ENCODE peak calls at places on chromosomes 16 and 17, in nine cellular contexts. One of them, this sample, is unnamed.
A peak's percentile ranks its signal among the peaks of the same experiment; 100 is the strongest.

GRCh38 chr16:49664221-49665215 is 191.4 kb downstream of the ZNF423 start:
- DNase-seq in right lobe of liver: no peak
- DNase-seq in lung: no peak
- DNase-seq in lower lobe of right lung: no peak
- DNase-seq in H9: no peak
- DNase-seq in heart right ventricle: peak; percentile 71
- DNase-seq in ascending aorta: no peak
- DNase-seq in psoas muscle: peak; percentile 70
- DNase-seq in CD8-positive, alpha-beta memory T cell: no peak
- DNase-seq in this sample: peak; percentile 69

GRCh38 chr17:2691965-2692780 is 19.4 kb downstream of the CLUH start:
- DNase-seq in psoas muscle: no peak
- DNase-seq in H9: peak; percentile 79
- DNase-seq in lower lobe of right lung: no peak
- DNase-seq in CD8-positive, alpha-beta memory T cell: no peak
- DNase-seq in ascending aorta: peak; percentile 62
- DNase-seq in right lobe of liver: peak; percentile 23
- DNase-seq in heart right ventricle: no peak
- DNase-seq in lung: no peak
- DNase-seq in this sample: peak; percentile 71

GRCh38 chr16:73228649-73229048 is 180.7 kb upstream of the ZFHX3 start:
- DNase-seq in lower lobe of right lung: no peak
- DNase-seq in right lobe of liver: no peak
- DNase-seq in lung: no peak
- DNase-seq in ascending aorta: no peak
- DNase-seq in heart right ventricle: no peak
- DNase-seq in psoas muscle: no peak
- DNase-seq in H9: no peak
- DNase-seq in CD8-positive, alpha-beta memory T cell: no peak
- DNase-seq in this sample: peak; percentile 27

GRCh38 chr17:81393684-81394376 is 1.4 kb upstream of the BAHCC1 start:
- DNase-seq in ascending aorta: peak; percentile 100
- DNase-seq in heart right ventricle: peak; percentile 100
- DNase-seq in psoas muscle: peak; percentile 100
- DNase-seq in H9: peak; percentile 100
- DNase-seq in CD8-positive, alpha-beta memory T cell: no peak
- DNase-seq in right lobe of liver: peak; percentile 100
- DNase-seq in lung: peak; percentile 100
- DNase-seq in lower lobe of right lung: peak; percentile 100
- DNase-seq in this sample: peak; percentile 100

GRCh38 chr17:78735832-78736525 is 46.1 kb downstream of the CYTH1 start:
- DNase-seq in lung: no peak
- DNase-seq in ascending aorta: no peak
- DNase-seq in right lobe of liver: no peak
- DNase-seq in CD8-positive, alpha-beta memory T cell: peak; percentile 52
- DNase-seq in lower lobe of right lung: no peak
- DNase-seq in H9: no peak
- DNase-seq in psoas muscle: no peak
- DNase-seq in heart right ventricle: no peak
- DNase-seq in this sample: no peak

GRCh38 chr16:77171750-77172635 is 19.0 kb upstream of the MON1B start:
- DNase-seq in lung: no peak
- DNase-seq in ascending aorta: no peak
- DNase-seq in lower lobe of right lung: no peak
- DNase-seq in heart right ventricle: no peak
- DNase-seq in psoas muscle: no peak
- DNase-seq in CD8-positive, alpha-beta memory T cell: peak; percentile 23
- DNase-seq in right lobe of liver: no peak
- DNase-seq in H9: no peak
- DNase-seq in this sample: no peak

GRCh38 chr17:34226011-34226410 is 29.1 kb upstream of the CCL2 start:
- DNase-seq in heart right ventricle: no peak
- DNase-seq in CD8-positive, alpha-beta memory T cell: no peak
- DNase-seq in lung: no peak
- DNase-seq in lower lobe of right lung: no peak
- DNase-seq in psoas muscle: no peak
- DNase-seq in right lobe of liver: no peak
- DNase-seq in ascending aorta: no peak
- DNase-seq in H9: no peak
- DNase-seq in this sample: no peak

GRCh38 chr17:48427598-48427997 is 2.4 kb downstream of the SKAP1 start:
- DNase-seq in CD8-positive, alpha-beta memory T cell: peak; percentile 67
- DNase-seq in lower lobe of right lung: no peak
- DNase-seq in heart right ventricle: no peak
- DNase-seq in psoas muscle: no peak
- DNase-seq in lung: no peak
- DNase-seq in right lobe of liver: no peak
- DNase-seq in H9: no peak
- DNase-seq in ascending aorta: no peak
- DNase-seq in this sample: no peak

GRCh38 chr16:71900336-71900735 is 5.0 kb downstream of the IST1 start:
- DNase-seq in ascending aorta: no peak
- DNase-seq in lower lobe of right lung: no peak
- DNase-seq in right lobe of liver: no peak
- DNase-seq in CD8-positive, alpha-beta memory T cell: no peak
- DNase-seq in lung: no peak
- DNase-seq in psoas muscle: no peak
- DNase-seq in heart right ventricle: no peak
- DNase-seq in H9: no peak
- DNase-seq in this sample: peak; percentile 37

DNA sequence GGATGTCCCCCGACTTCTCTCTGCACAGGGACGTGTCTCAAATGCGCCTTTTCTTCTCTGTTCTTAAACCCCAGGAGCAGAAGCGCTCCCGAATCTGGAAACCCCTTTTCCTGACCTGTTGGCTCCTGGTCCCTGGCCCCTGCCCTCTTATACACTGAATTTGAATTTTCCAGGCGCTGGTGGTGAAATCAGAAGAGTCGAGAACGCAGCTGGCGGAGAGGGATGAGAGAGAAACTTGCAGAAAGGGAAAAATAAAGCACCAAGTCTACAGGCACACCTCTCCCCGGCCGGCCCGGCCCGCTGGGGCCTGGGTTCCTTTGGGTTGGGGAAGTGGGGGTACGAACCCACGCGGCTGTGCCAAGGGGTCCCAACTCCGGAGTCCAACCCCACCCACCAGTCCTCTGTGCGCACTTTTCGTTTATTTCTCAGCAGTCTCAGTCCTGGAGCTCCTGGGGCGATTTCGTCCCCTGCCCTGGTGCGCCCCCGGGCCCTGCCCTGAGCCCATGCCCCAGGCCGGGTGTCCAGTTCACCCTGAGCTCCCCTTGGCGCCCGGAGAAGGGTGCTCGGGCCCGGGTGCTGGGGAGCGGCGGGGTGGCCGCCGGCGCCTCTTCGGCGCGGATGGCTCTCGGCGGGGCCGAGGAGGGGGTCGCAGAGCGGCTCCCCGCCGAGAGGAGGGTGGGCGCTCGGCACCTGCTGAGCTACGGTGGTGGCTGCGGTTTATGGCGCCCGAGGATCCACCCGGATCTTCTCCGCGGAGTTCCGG is 15.5 kb upstream of the CBX8 start:
- DNase-seq in ascending aorta: no peak
- DNase-seq in H9: no peak
- DNase-seq in CD8-positive, alpha-beta memory T cell: no peak
- DNase-seq in heart right ventricle: no peak
- DNase-seq in lower lobe of right lung: no peak
- DNase-seq in psoas muscle: no peak
- DNase-seq in right lobe of liver: no peak
- DNase-seq in lung: no peak
- DNase-seq in this sample: no peak
- H3K4me1 ChIP-seq in ascending aorta: peaks cover 23% of the 10 kb centered on the region
- H3K4me1 ChIP-seq in H9: no peaks in the 10 kb centered on the region
- H3K4me1 ChIP-seq in CD8-positive, alpha-beta memory T cell: peaks cover 34% of the 10 kb centered on the region
- H3K4me1 ChIP-seq in heart right ventricle: peaks cover 45% of the 10 kb centered on the region
- H3K4me1 ChIP-seq in lower lobe of right lung: peaks cover 44% of the 10 kb centered on the region
- H3K4me1 ChIP-seq in psoas muscle: peaks cover 23% of the 10 kb centered on the region
- H3K4me1 ChIP-seq in right lobe of liver: peaks cover 14% of the 10 kb centered on the region
- H3K4me1 ChIP-seq in lung: peaks cover 20% of the 10 kb centered on the region
- H3K4me1 ChIP-seq in this sample: peaks cover 5% of the 10 kb centered on the region

GRCh38 chr17:10631701-10632100 is 25.4 kb downstream of the MYH3 start:
- DNase-seq in CD8-positive, alpha-beta memory T cell: no peak
- DNase-seq in psoas muscle: no peak
- DNase-seq in lung: no peak
- DNase-seq in H9: no peak
- DNase-seq in heart right ventricle: no peak
- DNase-seq in ascending aorta: no peak
- DNase-seq in right lobe of liver: no peak
- DNase-seq in lower lobe of right lung: no peak
- DNase-seq in this sample: no peak
- H3K4me1 ChIP-seq in CD8-positive, alpha-beta memory T cell: no peaks in the 10 kb centered on the region
- H3K4me1 ChIP-seq in psoas muscle: no peaks in the 10 kb centered on the region
- H3K4me1 ChIP-seq in lung: no peaks in the 10 kb centered on the region
- H3K4me1 ChIP-seq in H9: no peaks in the 10 kb centered on the region
- H3K4me1 ChIP-seq in heart right ventricle: no peaks in the 10 kb centered on the region
- H3K4me1 ChIP-seq in ascending aorta: no peaks in the 10 kb centered on the region
- H3K4me1 ChIP-seq in right lobe of liver: no peaks in the 10 kb centered on the region
- H3K4me1 ChIP-seq in lower lobe of right lung: no peaks in the 10 kb centered on the region
- H3K4me1 ChIP-seq in this sample: no peaks in the 10 kb centered on the region

GRCh38 chr17:55641559-55642160 is 81.0 kb downstream of the TMEM100 start:
- DNase-seq in ascending aorta: peak; percentile 70
- DNase-seq in CD8-positive, alpha-beta memory T cell: no peak
- DNase-seq in right lobe of liver: peak; percentile 70
- DNase-seq in heart right ventricle: peak; percentile 48
- DNase-seq in psoas muscle: peak; percentile 72
- DNase-seq in lower lobe of right lung: peak; percentile 68
- DNase-seq in lung: peak; percentile 70
- DNase-seq in H9: peak; percentile 69
- DNase-seq in this sample: peak; percentile 76

GRCh38 chr17:55642741-55643140 is 79.9 kb downstream of the TMEM100 start:
- DNase-seq in right lobe of liver: no peak
- DNase-seq in H9: no peak
- DNase-seq in CD8-positive, alpha-beta memory T cell: no peak
- DNase-seq in psoas muscle: no peak
- DNase-seq in lung: no peak
- DNase-seq in ascending aorta: no peak
- DNase-seq in lower lobe of right lung: no peak
- DNase-seq in heart right ventricle: no peak
- DNase-seq in this sample: no peak

GRCh38 chr17:55645361-55645760 is 77.3 kb downstream of the TMEM100 start:
- DNase-seq in psoas muscle: no peak
- DNase-seq in heart right ventricle: no peak
- DNase-seq in lower lobe of right lung: no peak
- DNase-seq in lung: no peak
- DNase-seq in H9: no peak
- DNase-seq in right lobe of liver: no peak
- DNase-seq in ascending aorta: no peak
- DNase-seq in CD8-positive, alpha-beta memory T cell: no peak
- DNase-seq in this sample: no peak

GRCh38 chr17:55648086-55648485 is 74.6 kb downstream of the TMEM100 start:
- DNase-seq in heart right ventricle: no peak
- DNase-seq in lung: no peak
- DNase-seq in right lobe of liver: no peak
- DNase-seq in psoas muscle: no peak
- DNase-seq in CD8-positive, alpha-beta memory T cell: no peak
- DNase-seq in lower lobe of right lung: no peak
- DNase-seq in H9: no peak
- DNase-seq in ascending aorta: no peak
- DNase-seq in this sample: no peak

GRCh38 chr17:55644346-55644745 is 78.3 kb downstream of the TMEM100 start:
- DNase-seq in H9: no peak
- DNase-seq in lower lobe of right lung: no peak
- DNase-seq in right lobe of liver: no peak
- DNase-seq in ascending aorta: no peak
- DNase-seq in CD8-positive, alpha-beta memory T cell: no peak
- DNase-seq in lung: no peak
- DNase-seq in psoas muscle: no peak
- DNase-seq in heart right ventricle: no peak
- DNase-seq in this sample: no peak
- H3K4me1 ChIP-seq in H9: no peaks in the 10 kb centered on the region
- H3K4me1 ChIP-seq in lower lobe of right lung: peaks cover 7% of the 10 kb centered on the region
- H3K4me1 ChIP-seq in right lobe of liver: peaks cover 6% of the 10 kb centered on the region
- H3K4me1 ChIP-seq in ascending aorta: no peaks in the 10 kb centered on the region
- H3K4me1 ChIP-seq in CD8-positive, alpha-beta memory T cell: no peaks in the 10 kb centered on the region
- H3K4me1 ChIP-seq in lung: no peaks in the 10 kb centered on the region
- H3K4me1 ChIP-seq in psoas muscle: peaks cover 7% of the 10 kb centered on the region
- H3K4me1 ChIP-seq in heart right ventricle: no peaks in the 10 kb centered on the region
- H3K4me1 ChIP-seq in this sample: peaks cover 3% of the 10 kb centered on the region

GRCh38 chr17:17816831-17817551 is 19.8 kb downstream of the SREBF1 start:
- DNase-seq in right lobe of liver: no peak
- DNase-seq in lower lobe of right lung: no peak
- DNase-seq in CD8-positive, alpha-beta memory T cell: no peak
- DNase-seq in ascending aorta: no peak
- DNase-seq in heart right ventricle: no peak
- DNase-seq in lung: no peak
- DNase-seq in H9: no peak
- DNase-seq in psoas muscle: no peak
- DNase-seq in this sample: no peak
- H3K4me1 ChIP-seq in right lobe of liver: peaks cover 49% of the 10 kb centered on the region
- H3K4me1 ChIP-seq in lower lobe of right lung: peaks cover 48% of the 10 kb centered on the region
- H3K4me1 ChIP-seq in CD8-positive, alpha-beta memory T cell: peaks cover 36% of the 10 kb centered on the region
- H3K4me1 ChIP-seq in ascending aorta: peaks cover 3% of the 10 kb centered on the region
- H3K4me1 ChIP-seq in heart right ventricle: peaks cover 64% of the 10 kb centered on the region
- H3K4me1 ChIP-seq in lung: peaks cover 22% of the 10 kb centered on the region
- H3K4me1 ChIP-seq in H9: no peaks in the 10 kb centered on the region
- H3K4me1 ChIP-seq in psoas muscle: peaks cover 70% of the 10 kb centered on the region
- H3K4me1 ChIP-seq in this sample: no peaks in the 10 kb centered on the region

GRCh38 chr17:40547079-40547784 is 18.0 kb downstream of the CCR7 start:
- DNase-seq in lung: peak; percentile 35
- DNase-seq in H9: peak; percentile 35
- DNase-seq in right lobe of liver: peak; percentile 34
- DNase-seq in ascending aorta: peak; percentile 53
- DNase-seq in heart right ventricle: no peak
- DNase-seq in psoas muscle: peak; percentile 44
- DNase-seq in lower lobe of right lung: no peak
- DNase-seq in CD8-positive, alpha-beta memory T cell: peak; percentile 79
- DNase-seq in this sample: peak; percentile 17
- H3K4me1 ChIP-seq in lung: peaks cover 32% of the 10 kb centered on the region
- H3K4me1 ChIP-seq in H9: no peaks in the 10 kb centered on the region
- H3K4me1 ChIP-seq in right lobe of liver: peaks cover 60% of the 10 kb centered on the region
- H3K4me1 ChIP-seq in ascending aorta: peaks cover 4% of the 10 kb centered on the region
- H3K4me1 ChIP-seq in heart right ventricle: peaks cover 54% of the 10 kb centered on the region
- H3K4me1 ChIP-seq in psoas muscle: peaks cover 43% of the 10 kb centered on the region
- H3K4me1 ChIP-seq in lower lobe of right lung: peaks cover 72% of the 10 kb centered on the region
- H3K4me1 ChIP-seq in CD8-positive, alpha-beta memory T cell: peaks cover 92% of the 10 kb centered on the region
- H3K4me1 ChIP-seq in this sample: peaks cover 39% of the 10 kb centered on the region

DNA sequence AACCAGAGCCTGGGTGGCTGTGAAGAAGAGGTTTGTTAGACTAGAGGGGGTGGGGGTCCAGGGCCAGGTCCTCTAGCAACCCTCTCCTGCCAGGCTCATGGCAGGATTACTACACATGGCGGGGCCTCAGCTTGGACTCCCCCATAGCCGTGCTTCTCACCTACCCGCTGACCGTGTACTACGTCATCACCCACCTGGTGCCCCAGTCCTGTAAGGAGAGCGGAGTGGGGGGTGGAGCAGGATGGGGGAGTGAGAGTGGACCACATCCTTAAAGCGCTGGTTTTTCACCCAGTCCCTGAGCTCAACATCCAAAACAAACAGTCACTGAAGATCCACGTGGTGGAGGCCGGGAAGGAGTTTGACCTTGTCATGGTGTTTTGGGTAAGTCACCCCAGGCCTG is 4.2 kb upstream of the CXCL16 start:
- DNase-seq in heart right ventricle: no peak
- DNase-seq in lower lobe of right lung: no peak
- DNase-seq in CD8-positive, alpha-beta memory T cell: no peak
- DNase-seq in lung: no peak
- DNase-seq in ascending aorta: no peak
- DNase-seq in right lobe of liver: no peak
- DNase-seq in psoas muscle: no peak
- DNase-seq in H9: no peak
- DNase-seq in this sample: no peak
- H3K4me1 ChIP-seq in heart right ventricle: peaks cover 20% of the 10 kb centered on the region
- H3K4me1 ChIP-seq in lower lobe of right lung: peaks cover 9% of the 10 kb centered on the region
- H3K4me1 ChIP-seq in CD8-positive, alpha-beta memory T cell: peaks cover 19% of the 10 kb centered on the region
- H3K4me1 ChIP-seq in lung: no peaks in the 10 kb centered on the region
- H3K4me1 ChIP-seq in ascending aorta: no peaks in the 10 kb centered on the region
- H3K4me1 ChIP-seq in right lobe of liver: no peaks in the 10 kb centered on the region
- H3K4me1 ChIP-seq in psoas muscle: peaks cover 2% of the 10 kb centered on the region
- H3K4me1 ChIP-seq in H9: no peaks in the 10 kb centered on the region
- H3K4me1 ChIP-seq in this sample: peaks cover 5% of the 10 kb centered on the region

GRCh38 chr17:80264793-80265075 is 4.1 kb downstream of the RNF213 start:
- DNase-seq in heart right ventricle: no peak
- DNase-seq in ascending aorta: no peak
- DNase-seq in lower lobe of right lung: no peak
- DNase-seq in psoas muscle: no peak
- DNase-seq in H9: no peak
- DNase-seq in right lobe of liver: no peak
- DNase-seq in lung: no peak
- DNase-seq in CD8-positive, alpha-beta memory T cell: no peak
- DNase-seq in this sample: no peak
- H3K4me1 ChIP-seq in heart right ventricle: peaks cover 45% of the 10 kb centered on the region
- H3K4me1 ChIP-seq in ascending aorta: peaks cover 11% of the 10 kb centered on the region
- H3K4me1 ChIP-seq in lower lobe of right lung: peaks cover 55% of the 10 kb centered on the region
- H3K4me1 ChIP-seq in psoas muscle: peaks cover 26% of the 10 kb centered on the region
- H3K4me1 ChIP-seq in H9: peaks cover 7% of the 10 kb centered on the region
- H3K4me1 ChIP-seq in right lobe of liver: peaks cover 25% of the 10 kb centered on the region
- H3K4me1 ChIP-seq in lung: peaks cover 21% of the 10 kb centered on the region
- H3K4me1 ChIP-seq in CD8-positive, alpha-beta memory T cell: peaks cover 67% of the 10 kb centered on the region
- H3K4me1 ChIP-seq in this sample: peaks cover 4% of the 10 kb centered on the region